ENCODE peak calls at places on chromosomes 13 and 19, in six cellular contexts. F is HepG2, Z is gastrocnemius medialis, B is Panc1, W is K562, S is RWPE2. R is an unnamed sample. For H3K36me3 and H3K4me1, the result is how much of the 10 kb centered on the place peaks cover.

GRCh38 chr19:49064029-49064629 is 489 bp downstream of the NTF4 start:
- ATAC-seq in Z (no peak), W (no peak), S (peak), F (peak), B (peak), R (no peak)

GRCh38 chr13:43786472-43786765 is 353 bp downstream of the ENOX1 start:
- ATAC-seq in W (no peak), F (no peak), Z (no peak), B (no peak), S (peak), R (no peak)

GRCh38 chr13:19834704-19835103 is 28.7 kb downstream of the ZMYM5 start:
- ATAC-seq in F (no peak), B (no peak), W (no peak), Z (no peak), S (no peak), R (no peak)

GRCh38 chr13:111259058-111259457 is 61.4 kb upstream of the TEX29 start:
- ATAC-seq in B (no peak), F (no peak), S (no peak), Z (peak), W (no peak), R (no peak)

GRCh38 chr19:44955500-44956439 is 590 bp downstream of the CLPTM1 start:
- ATAC-seq in W (peak), B (peak), S (peak), Z (no peak), F (peak), R (no peak)

GRCh38 chr19:17293605-17294004 is 9.6 kb downstream of the ABHD8 start:
- ATAC-seq in F (no peak), B (no peak), S (no peak), Z (no peak), W (no peak), R (no peak)

GRCh38 chr13:27396252-27396846 is 28.1 kb upstream of the GTF3A start:
- ATAC-seq in S (no peak), B (no peak), W (no peak), Z (no peak), F (peak), R (no peak)

GRCh38 chr19:18768997-18769891 is 21.9 kb downstream of the COMP start:
- ATAC-seq in Z (peak), F (no peak), S (no peak), W (no peak), B (no peak), R (no peak)

DNA sequence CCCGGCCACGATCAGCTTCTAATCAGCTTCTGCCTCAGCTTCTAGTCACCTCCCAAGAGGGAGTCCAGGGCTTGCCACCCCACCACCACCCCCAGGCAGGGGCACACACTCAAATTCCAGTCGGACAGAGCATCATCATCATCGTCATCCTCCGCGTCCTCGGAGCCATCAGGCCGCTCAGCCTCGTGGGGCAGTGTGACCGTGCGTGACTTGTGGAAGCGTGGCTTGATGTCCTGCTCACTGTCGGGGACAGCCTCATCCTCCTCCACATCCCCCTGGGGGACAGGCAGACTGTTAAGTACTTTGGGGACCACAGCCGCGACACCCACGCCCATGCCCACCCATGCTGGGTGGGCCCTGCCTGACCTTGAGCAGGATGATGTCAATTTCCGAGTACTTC is 12.5 kb downstream of the TNPO2 start:
- ATAC-seq in S (no peak), Z (no peak), F (no peak), B (no peak), W (no peak), R (no peak)
- H3K36me3 ChIP-seq in S (half or more), Z (under half), F (half or more), B (under half), W (half or more), R (half or more)

DNA sequence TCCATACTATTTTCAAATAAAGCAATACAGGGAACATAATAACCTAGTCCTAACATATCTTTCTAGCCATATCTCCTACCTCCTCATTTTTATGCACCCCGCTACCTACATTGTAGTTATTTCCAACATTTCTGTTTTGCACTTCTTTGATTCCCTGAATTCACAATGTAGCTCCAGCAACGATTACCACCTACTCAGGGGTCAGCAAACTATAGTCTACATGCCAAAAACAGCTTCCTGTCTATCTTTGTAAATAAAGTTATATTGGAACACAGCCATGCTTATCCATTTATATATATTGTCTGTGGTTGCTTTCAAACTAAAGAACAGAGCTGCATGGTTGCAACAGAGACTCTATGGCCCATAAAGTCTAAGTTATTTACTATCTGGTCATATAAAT is 16.7 kb downstream of the MYCBP2 start:
- ATAC-seq in S (no peak), W (no peak), Z (no peak), B (no peak), F (no peak), R (no peak)
- H3K4me1 ChIP-seq in S (under half), W (under half), Z (half or more), B (under half), F (under half), R (under half)

DNA sequence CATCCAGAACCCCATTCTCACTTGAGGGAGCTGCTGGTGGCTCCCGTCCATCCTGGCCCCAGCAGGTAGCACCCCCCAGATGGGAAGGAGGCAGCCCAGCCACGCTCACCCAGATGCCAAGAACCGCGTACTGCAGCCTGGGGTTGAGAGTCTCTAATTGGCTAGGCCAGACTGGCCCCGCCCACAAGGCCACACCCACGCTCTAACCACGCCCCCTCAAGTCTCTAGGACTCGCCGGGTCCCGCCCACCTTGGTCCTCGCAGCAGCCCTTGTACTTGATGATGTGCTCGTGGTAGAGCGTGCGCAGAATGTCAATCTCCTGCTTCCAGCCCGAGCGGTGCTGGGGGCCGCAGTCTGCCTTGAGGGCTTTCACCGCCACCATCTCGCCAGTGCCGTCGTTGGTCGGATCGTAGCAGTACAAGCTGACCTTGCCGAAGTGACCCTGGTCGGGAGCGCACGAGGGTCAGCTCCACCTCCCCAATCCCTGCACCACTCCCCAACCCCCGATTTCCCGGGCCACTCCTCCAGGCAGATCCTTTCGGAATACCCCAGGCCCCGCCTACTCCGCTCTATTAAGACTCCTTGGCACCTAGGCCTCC is 14.5 kb upstream of the ICAM3 start:
- ATAC-seq in S (peak), Z (no peak), W (peak), F (peak), B (peak), R (peak)
- H3K4me3 ChIP-seq in S (no peak), Z (no peak), W (no peak), F (no peak), B (no peak), R (no peak)

DNA sequence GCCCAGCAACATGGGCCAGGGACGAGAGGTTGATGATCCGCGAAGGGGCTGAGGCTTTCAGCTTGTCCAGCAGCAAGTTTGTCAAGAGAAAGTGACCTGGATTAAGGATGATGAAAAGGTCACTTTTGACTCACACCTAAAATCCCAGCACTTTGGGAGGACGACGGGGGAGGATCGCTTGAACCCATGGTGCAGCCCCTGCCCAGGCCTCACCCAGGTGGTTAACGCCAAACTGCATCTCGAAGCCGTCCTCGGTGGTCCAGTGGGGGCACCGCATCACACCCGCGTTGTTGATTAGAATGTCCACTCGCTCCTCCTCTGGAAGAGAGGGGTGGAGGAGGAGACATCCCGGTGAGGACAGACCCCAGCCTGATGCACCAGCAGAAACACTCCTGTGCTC is 10.4 kb upstream of the GP6 start:
- ATAC-seq in S (no peak), F (no peak), B (no peak), W (no peak), Z (no peak), R (no peak)
- H3K36me3 ChIP-seq in S (under half), F (half or more), B (under half), W (half or more), Z (under half), R (under half)

GRCh38 chr19:13861714-13862531 is 15.0 kb upstream of the NANOS3 start:
- ATAC-seq in Z (peak), B (peak), F (peak), S (peak), W (peak), R (peak)
- H3K4me1 ChIP-seq in Z (under half), B (under half), F (under half), S (under half), W (under half), R (under half)

DNA sequence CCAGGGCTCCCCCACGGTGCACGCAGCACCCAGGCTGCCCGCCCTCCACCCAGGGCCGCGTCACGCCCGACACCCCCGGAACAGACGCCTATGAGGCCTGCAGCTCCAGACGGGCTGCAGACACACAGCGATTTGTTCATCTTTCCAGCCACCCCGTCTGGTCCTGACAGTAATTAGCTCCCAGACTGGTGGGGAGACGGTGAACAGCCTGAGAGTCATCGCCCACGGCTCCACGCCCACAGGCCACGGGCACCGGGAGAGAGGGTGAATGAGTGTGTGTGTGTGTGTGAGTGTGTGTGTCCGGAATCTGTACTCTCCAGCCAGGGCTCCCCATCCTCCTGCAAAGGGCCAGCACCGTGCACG is 18.1 kb downstream of the GADD45B start:
- ATAC-seq in S (no peak), B (peak), F (peak), Z (no peak), W (no peak), R (no peak)
- H3K4me3 ChIP-seq in S (peak), B (peak), F (peak), Z (no peak), W (no peak), R (no peak)

DNA sequence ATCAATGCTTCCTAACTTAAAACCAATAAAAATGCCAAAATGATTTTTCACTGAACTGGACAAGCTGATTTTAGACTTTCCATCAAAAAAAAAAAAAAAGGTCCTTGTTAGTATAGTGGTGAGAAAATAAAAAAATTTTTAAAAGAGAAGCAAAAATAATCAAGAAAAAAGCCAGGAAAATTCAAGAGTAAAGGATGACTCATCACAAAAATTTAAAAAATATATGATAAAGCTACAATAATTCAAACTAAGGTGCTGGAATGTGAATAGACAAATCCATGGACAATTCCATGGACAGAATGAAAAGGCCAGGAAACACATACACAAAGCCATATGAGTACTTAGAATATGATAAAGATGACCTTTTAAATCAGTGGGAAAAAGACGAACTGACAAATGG is 26.1 kb downstream of the ALG5 start:
- ATAC-seq in B (no peak), S (no peak), F (no peak), Z (no peak), W (no peak), R (no peak)
- H3K36me3 ChIP-seq in B (under half), S (half or more), F (under half), Z (under half), W (under half), R (half or more)

GRCh38 chr13:65585346-65585745 is 1644.8 kb downstream of the PCDH9 start:
- ATAC-seq in Z (no peak), F (no peak), W (no peak), S (no peak), B (no peak), R (no peak)
- H3K4me1 ChIP-seq in Z (under half), F (under half), W (under half), S (under half), B (under half), R (under half)

DNA sequence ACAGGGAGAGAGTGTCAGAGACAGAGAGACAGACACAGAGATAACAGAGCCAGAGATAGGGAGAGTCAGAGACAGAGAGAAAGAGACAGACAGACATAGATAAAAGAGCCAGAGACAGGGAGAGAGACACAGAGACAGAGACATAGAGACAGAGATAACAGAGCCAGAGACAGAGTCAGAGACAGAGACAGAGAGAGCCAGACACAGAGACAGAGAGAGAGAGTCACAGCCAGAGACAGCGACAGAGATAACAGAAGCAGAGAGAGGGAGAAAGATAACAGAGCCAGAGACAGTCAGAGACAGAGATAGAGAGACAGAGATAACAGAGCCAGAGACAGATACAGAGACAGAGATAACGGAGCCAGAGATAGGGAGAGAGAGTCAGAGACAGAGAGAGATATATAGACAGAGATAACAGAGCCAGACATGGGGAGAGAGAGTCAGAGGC is 865 bp upstream of the TNFSF9 start:
- ATAC-seq in Z (no peak), F (no peak), B (no peak), S (no peak), W (no peak), R (no peak)
- H3K4me3 ChIP-seq in Z (peak), F (peak), B (peak), S (peak), W (peak), R (peak)